ENCODE peak calls at places on chromosomes 7 and 10, in four cellular contexts. B is K562, L is SK-N-SH, Y is HepG2. U is an unnamed sample.

GRCh38 chr10:121791761-121792160 is 136.1 kb downstream of the ATE1 start:
- DNase-seq in Y (no peak), L (no peak), B (no peak), U (no peak)

GRCh38 chr10:78650122-78650521 is 418.6 kb upstream of the ZMIZ1 start:
- DNase-seq in Y (no peak), L (no peak), B (no peak), U (no peak)

GRCh38 chr10:77189056-77189455 is 448.6 kb downstream of the KCNMA1 start:
- DNase-seq in Y (no peak), L (no peak), B (no peak), U (no peak)

GRCh38 chr7:157483515-157483914 is 146.7 kb downstream of the DNAJB6 start:
- DNase-seq in L (no peak), Y (no peak), B (no peak), U (no peak)

GRCh38 chr7:66187894-66188293 is 17.2 kb upstream of the TPST1 start:
- DNase-seq in L (no peak), Y (no peak), B (no peak), U (no peak)

GRCh38 chr10:94607111-94607510 is 61.5 kb downstream of the HELLS start:
- DNase-seq in Y (no peak), B (no peak), L (no peak), U (peak; percentile 41)

GRCh38 chr7:122844191-122844988 is 41.9 kb downstream of the CADPS2 start:
- DNase-seq in B (no peak), Y (peak; percentile 63), L (no peak), U (no peak)

GRCh38 chr10:124997246-124997790 is 55.4 kb downstream of the ZRANB1 start:
- DNase-seq in Y (no peak), L (no peak), B (no peak), U (no peak)

GRCh38 chr7:131521651-131522163 is 34.7 kb downstream of the PODXL start:
- DNase-seq in L (no peak), B (no peak), Y (no peak), U (no peak)
- TF ChIP-seq RAD21 in L (no peak), B (no peak), Y (no peak), U (no peak)

DNA sequence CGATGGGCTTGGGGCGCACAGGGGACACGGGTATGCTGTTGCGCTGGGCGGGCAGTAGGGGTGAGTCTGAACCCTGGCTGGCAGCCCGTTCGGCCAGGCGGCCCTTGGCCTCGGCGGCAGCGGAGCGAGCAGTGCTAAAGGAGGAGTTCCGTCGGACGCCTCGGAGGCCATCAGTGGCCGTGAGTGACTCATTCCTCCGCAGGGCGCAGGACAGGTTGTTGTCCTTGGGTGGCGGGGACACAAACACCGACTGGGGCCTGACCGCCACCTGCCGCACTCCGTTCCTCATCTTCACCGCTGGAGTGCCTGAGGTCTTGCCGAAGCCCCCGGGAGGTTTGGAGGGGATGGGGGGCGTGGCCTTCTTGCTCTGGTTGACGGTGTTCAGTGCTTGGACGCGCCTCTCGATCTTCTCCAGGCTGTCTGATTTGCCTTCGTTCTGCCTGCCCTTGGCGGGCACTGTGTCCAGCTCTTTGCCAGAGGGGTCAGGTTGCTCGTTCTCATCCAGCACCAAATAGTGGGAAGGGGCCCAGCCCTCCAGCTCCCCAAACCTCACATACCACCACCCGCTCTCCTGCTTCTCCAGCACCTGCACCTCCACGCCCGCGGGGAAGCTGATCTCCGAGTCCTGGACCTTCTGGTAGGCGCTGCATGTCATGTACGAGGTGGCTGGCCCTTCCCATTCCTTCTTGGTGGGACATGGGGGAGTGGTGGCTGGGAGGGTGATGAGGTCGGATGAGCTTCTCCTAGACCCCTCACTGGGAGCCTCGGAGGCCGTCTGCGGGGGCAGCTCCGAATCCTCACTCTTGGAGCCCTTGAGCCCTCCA is 108.7 kb downstream of the NEURL1 start:
- DNase-seq in B (no peak), L (peak; percentile 23), Y (no peak), U (no peak)
- TF ChIP-seq NFIC in B (no peak), L (no peak), Y (no peak), U (no peak)

GRCh38 chr7:47809387-47809786 is 138.9 kb downstream of the PKD1L1 start:
- DNase-seq in Y (no peak), L (no peak), B (no peak), U (no peak)

GRCh38 chr7:47813614-47814260 is 134.5 kb downstream of the PKD1L1 start:
- DNase-seq in L (no peak), Y (no peak), B (no peak), U (no peak)

GRCh38 chr7:47811632-47812380 is 136.5 kb downstream of the PKD1L1 start:
- DNase-seq in B (no peak), L (no peak), Y (no peak), U (no peak)

GRCh38 chr7:47814905-47815613 is 133.2 kb downstream of the PKD1L1 start:
- DNase-seq in L (no peak), B (no peak), Y (no peak), U (no peak)

DNA sequence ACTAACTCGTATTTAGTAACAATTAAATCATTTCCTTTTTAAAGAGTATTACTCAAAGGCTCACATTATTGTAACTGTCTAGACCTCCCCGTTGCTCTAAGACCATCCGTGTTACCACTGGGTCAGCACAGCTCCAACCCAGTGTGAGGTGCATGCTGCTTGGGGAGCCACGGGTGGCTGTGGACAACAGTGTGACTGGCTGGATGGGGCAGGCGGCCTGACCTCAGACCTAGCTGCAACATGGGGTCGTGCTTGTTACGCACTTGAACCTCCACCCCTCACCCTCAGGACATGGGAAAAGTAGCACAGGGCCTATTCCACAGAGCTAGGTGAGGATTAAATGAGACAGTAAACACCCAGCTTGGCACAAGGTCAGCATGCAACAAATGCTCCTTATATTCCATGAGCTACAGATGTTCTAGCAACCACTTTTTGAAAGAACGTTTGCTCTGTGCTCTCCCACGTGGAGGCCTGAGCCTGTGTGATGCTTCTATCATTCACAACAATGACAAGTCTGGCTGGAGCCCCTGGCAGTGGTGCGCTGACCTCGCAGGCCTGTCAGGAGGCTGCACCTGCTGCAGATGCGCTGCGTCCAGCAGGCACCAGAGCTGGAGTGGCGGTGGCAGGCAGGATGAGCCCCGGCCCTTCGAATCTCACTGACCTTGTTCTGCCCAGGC is 135.7 kb downstream of the PKD1L1 start:
- DNase-seq in B (no peak), Y (no peak), L (no peak), U (no peak)
- TF ChIP-seq RAD21 in B (no peak), Y (no peak), L (no peak), U (no peak)

GRCh38 chr7:101606176-101606923 is 22.7 kb downstream of the MYL10 start:
- DNase-seq in L (no peak), Y (no peak), B (no peak), U (no peak)

GRCh38 chr7:101604331-101604933 is 24.7 kb downstream of the MYL10 start:
- DNase-seq in B (no peak), Y (no peak), L (no peak), U (no peak)

GRCh38 chr7:101612885-101613490 is 16.1 kb downstream of the MYL10 start:
- DNase-seq in B (no peak), Y (no peak), L (no peak), U (no peak)

GRCh38 chr7:101605611-101606010 is 23.5 kb downstream of the MYL10 start:
- DNase-seq in Y (no peak), B (no peak), L (no peak), U (no peak)

GRCh38 chr7:101608772-101609713 is 20.1 kb downstream of the MYL10 start:
- DNase-seq in L (no peak), B (no peak), Y (no peak), U (no peak)
- TF ChIP-seq NFIC in L (no peak), B (no peak), Y (no peak), U (no peak)

GRCh38 chr7:134779741-134780065 is 269 bp downstream of the CALD1 start:
- DNase-seq in L (no peak), Y (no peak), B (no peak), U (no peak)

GRCh38 chr7:134780166-134780853 is 876 bp downstream of the CALD1 start:
- DNase-seq in B (no peak), Y (no peak), L (no peak), U (no peak)

GRCh38 chr7:134777908-134778580 is 1.4 kb upstream of the CALD1 start:
- DNase-seq in Y (no peak), L (no peak), B (no peak), U (no peak)

GRCh38 chr7:134777470-134777869 is 2.0 kb upstream of the CALD1 start:
- DNase-seq in Y (no peak), L (peak; percentile 29), B (no peak), U (no peak)

DNA sequence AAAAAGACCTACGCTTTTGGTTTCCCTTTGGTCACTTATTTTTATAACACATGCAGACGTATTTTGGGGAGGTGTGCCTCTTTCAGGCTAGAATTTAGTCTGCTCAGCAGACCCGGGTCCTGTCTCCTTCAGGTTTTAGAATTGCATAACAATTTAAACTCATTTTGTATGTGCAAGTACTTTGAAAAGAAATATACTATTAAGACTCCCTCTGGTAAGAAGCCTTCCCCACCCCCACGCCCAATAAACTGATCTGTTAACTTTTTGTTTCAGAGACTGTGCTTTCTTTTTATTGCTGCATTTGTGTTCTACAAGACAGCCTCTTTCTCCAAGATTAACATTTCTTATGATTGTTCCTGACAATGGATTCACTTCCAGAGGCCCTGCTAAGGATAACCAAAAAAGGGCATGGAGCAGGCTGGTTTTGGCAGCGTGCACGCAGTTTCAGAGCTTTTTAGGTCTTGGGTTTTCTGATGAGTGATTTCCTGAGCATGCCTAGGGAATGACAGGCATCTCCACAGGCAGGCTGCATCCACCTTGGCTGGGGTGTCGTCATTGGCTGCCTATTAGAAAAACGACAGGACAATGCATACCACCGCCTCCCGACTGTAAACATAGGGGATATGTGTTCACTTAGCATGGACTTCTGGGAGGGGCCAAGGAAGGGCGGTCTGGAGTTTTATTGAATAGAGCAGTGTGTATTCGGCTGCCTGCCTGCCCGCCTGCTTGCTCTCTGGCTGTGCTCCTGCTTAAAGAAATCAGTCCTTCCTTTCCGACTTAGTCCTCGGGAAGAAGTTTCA is at the start of gene CALD1:
- DNase-seq in Y (peak; percentile 78), L (peak; percentile 62), B (no peak), U (no peak)
- TF ChIP-seq RAD21 in Y (no peak), L (no peak), B (no peak), U (no peak)

GRCh38 chr10:72258617-72259016 is 15.1 kb upstream of the DDIT4 start:
- DNase-seq in Y (no peak), L (no peak), B (no peak), U (no peak)

GRCh38 chr10:72261323-72262018 is 12.3 kb upstream of the DDIT4 start:
- DNase-seq in L (peak; percentile 57), Y (no peak), B (peak; percentile 54), U (peak; percentile 90)

GRCh38 chr10:72260588-72261322 is 13.0 kb upstream of the DDIT4 start:
- DNase-seq in B (peak; percentile 100), Y (peak; percentile 88), L (peak; percentile 95), U (peak; percentile 88)

GRCh38 chr10:72259491-72260214 is 14.1 kb upstream of the DDIT4 start:
- DNase-seq in L (peak; percentile 72), Y (no peak), B (no peak), U (no peak)

DNA sequence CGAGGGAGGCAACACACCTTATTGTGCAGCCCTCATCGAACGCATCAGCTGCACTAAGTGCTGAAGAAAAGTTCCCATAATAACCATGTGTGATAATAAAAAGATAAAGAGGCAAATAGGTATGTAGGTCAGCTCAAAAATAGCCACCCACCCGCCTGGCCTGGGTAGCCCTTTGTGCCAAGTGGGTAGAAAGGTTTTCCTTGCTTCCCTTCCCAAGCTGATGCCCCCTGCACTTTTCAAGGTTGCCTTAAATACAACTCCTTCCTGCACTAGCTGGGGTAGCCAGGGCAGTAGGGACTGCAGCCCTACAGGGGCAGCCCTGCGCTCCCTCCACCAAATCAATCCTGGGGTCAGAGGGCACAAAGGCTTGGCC is 13.5 kb upstream of the DDIT4 start:
- DNase-seq in Y (no peak), L (no peak), B (no peak), U (no peak)
- TF ChIP-seq NFIC in Y (no peak), L (no peak), B (no peak), U (no peak)

GRCh38 chr7:23235688-23236280 is 10.8 kb upstream of the GPNMB start:
- DNase-seq in L (no peak), B (no peak), Y (peak; percentile 14), U (no peak)
- TF ChIP-seq RAD21 in L (no peak), B (no peak), Y (no peak), U (no peak)